ENCODE peak calls at places on chromosomes 5 and 9, in nine cellular contexts. A is retina; J is T follicular helper cell; O is Calu3; W is HuH-7; Z is activated gamma-delta T cell treated with anti-CD3 and anti-CD28 coated beads, Interleukin-2, amount 50 U/mL, for 16 hours; N is psoas muscle; S is frontal cortex; L is NCI-H748 treated with DMSO at 0.1 percent for 48 hours. Y is an unnamed sample.
A peak's percentile ranks its signal among the peaks of the same experiment; 100 is the strongest.

GRCh38 chr9:134325813-134326753 is at the start of gene RXRA:
- DNase-seq in A (peak; percentile 72), J (peak; percentile 57), O (peak; percentile 80), W (peak; percentile 91), Z (peak; percentile 55), N (peak; percentile 95), S (peak; percentile 96), L (peak; percentile 37), Y (no peak)

GRCh38 chr9:136219276-136219675 is 14.3 kb upstream of the LHX3 start:
- DNase-seq in A (no peak), J (no peak), O (no peak), W (no peak), Z (no peak), N (no peak), S (no peak), L (no peak), Y (no peak)

GRCh38 chr5:52947208-52947607 is 41.9 kb upstream of the ITGA2 start:
- DNase-seq in A (no peak), J (no peak), O (no peak), W (no peak), Z (no peak), N (no peak), S (no peak), L (no peak), Y (no peak)

GRCh38 chr5:179974946-179975712 is 67.4 kb upstream of the TBC1D9B start:
- DNase-seq in A (peak; percentile 76), J (peak; percentile 4), O (peak; percentile 64), W (peak; percentile 68), Z (no peak), N (no peak), S (no peak), L (no peak), Y (no peak)

GRCh38 chr9:37938121-37938906 is 34.4 kb upstream of the SLC25A51 start:
- DNase-seq in A (peak; percentile 73), J (no peak), O (no peak), W (no peak), Z (no peak), N (no peak), S (no peak), L (no peak), Y (peak; percentile 77)

GRCh38 chr5:160787247-160787646 is 64.8 kb downstream of the ATP10B start:
- DNase-seq in A (peak; percentile 7), J (peak; percentile 1), O (peak; percentile 78), W (peak; percentile 55), Z (no peak), N (no peak), S (no peak), L (peak; percentile 46), Y (no peak)

GRCh38 chr9:25861416-25861815 is 183.2 kb upstream of the TUSC1 start:
- DNase-seq in A (no peak), J (no peak), O (no peak), W (no peak), Z (no peak), N (no peak), S (no peak), L (no peak), Y (no peak)

GRCh38 chr9:112132356-112132755 is 42.7 kb downstream of the SUSD1 start:
- DNase-seq in A (no peak), J (no peak), O (no peak), W (no peak), Z (no peak), N (no peak), S (no peak), L (no peak), Y (no peak)

GRCh38 chr5:165920655-165921054 is 2370.8 kb upstream of the WWC1 start:
- DNase-seq in A (no peak), J (no peak), O (no peak), W (no peak), Z (no peak), N (no peak), S (no peak), L (no peak), Y (no peak)

GRCh38 chr9:122262073-122262472 is 2.6 kb downstream of the RBM18 start:
- DNase-seq in A (no peak), J (no peak), O (no peak), W (no peak), Z (no peak), N (no peak), S (no peak), L (no peak), Y (no peak)

GRCh38 chr5:142290574-142291299 is 34.1 kb downstream of the SPRY4 start:
- DNase-seq in A (no peak), J (no peak), O (no peak), W (no peak), Z (no peak), N (no peak), S (no peak), L (peak; percentile 74), Y (no peak)

Y was measured in right atrium auricular region.